ENCODE peak calls at places on chromosomes 11 and 22, in six cellular contexts. S is breast epithelium, M is heart left ventricle, W is ovary, R is spleen, Q is stomach. E is an unnamed sample. For H3K4me1, the result is how much of the 10 kb centered on the place peaks cover.

GRCh38 chr11:113487622-113488021 is 12.4 kb upstream of the DRD2 start:
- DNase-seq in W (no peak), R (no peak), M (no peak), Q (no peak), S (no peak), E (no peak)

GRCh38 chr11:20112291-20113146 is 47.8 kb downstream of the DBX1 start:
- DNase-seq in Q (peak), R (no peak), W (peak), M (peak), S (peak), E (peak)

GRCh38 chr11:116925050-116925449 is 87.6 kb upstream of the APOA1 start:
- DNase-seq in W (no peak), S (no peak), M (no peak), Q (no peak), R (peak), E (no peak)

GRCh38 chr22:44202261-44202789 is 21.6 kb downstream of the PARVG start:
- DNase-seq in S (no peak), R (no peak), W (no peak), M (no peak), Q (no peak), E (no peak)

GRCh38 chr11:109522116-109522755 is 100.2 kb downstream of the C11orf87 start:
- DNase-seq in R (no peak), Q (no peak), M (no peak), W (no peak), S (no peak), E (no peak)

GRCh38 chr11:89452780-89453179 is 38.4 kb downstream of the NOX4 start:
- DNase-seq in S (no peak), W (no peak), R (no peak), M (no peak), Q (no peak), E (no peak)

GRCh38 chr11:37712246-37712645 is 1114.2 kb upstream of the RAG2 start:
- DNase-seq in Q (no peak), W (no peak), M (no peak), R (no peak), S (no peak), E (no peak)

GRCh38 chr11:75597636-75598035 is 35.6 kb downstream of the SERPINH1 start:
- DNase-seq in Q (no peak), M (no peak), R (no peak), W (no peak), S (no peak), E (no peak)

GRCh38 chr11:62602141-62603071 is 741 bp upstream of the MTA2 start:
- DNase-seq in R (peak), W (peak), Q (peak), M (peak), S (peak), E (no peak)

GRCh38 chr11:75816561-75817239 is 1.7 kb downstream of the UVRAG start:
- DNase-seq in R (no peak), Q (no peak), M (no peak), S (no peak), W (no peak), E (no peak)

GRCh38 chr11:67572747-67573419 is 10.7 kb upstream of the GSTP1 start:
- DNase-seq in W (no peak), R (peak), S (peak), Q (peak), M (peak), E (no peak)

GRCh38 chr11:72954860-72955259 is 140.6 kb downstream of the ATG16L2 start:
- DNase-seq in Q (no peak), W (no peak), M (no peak), S (no peak), R (no peak), E (no peak)

GRCh38 chr11:111185259-111185658 is 60.3 kb upstream of the POU2AF2 start:
- DNase-seq in M (no peak), W (no peak), S (no peak), Q (no peak), R (no peak), E (no peak)

GRCh38 chr22:17767236-17768065 is 6.8 kb downstream of the BID start:
- DNase-seq in S (no peak), W (no peak), R (no peak), M (no peak), Q (no peak), E (no peak)

GRCh38 chr11:95599959-95600586 is 189.5 kb downstream of the FAM76B start:
- DNase-seq in S (no peak), R (no peak), M (no peak), W (no peak), Q (no peak), E (no peak)

GRCh38 chr11:45089251-45089650 is 57.2 kb upstream of the PRDM11 start:
- DNase-seq in M (peak), R (no peak), Q (peak), S (peak), W (peak), E (peak)

GRCh38 chr22:46446799-46447198 is 90.6 kb downstream of the CELSR1 start:
- DNase-seq in W (no peak), S (no peak), Q (no peak), M (no peak), R (no peak), E (no peak)

GRCh38 chr11:18706330-18707243 is 8.0 kb downstream of the TMEM86A start:
- DNase-seq in Q (peak), M (peak), R (peak), W (peak), S (peak), E (peak)
- TF ChIP-seq CTCF in Q (no peak), M (no peak), R (no peak), W (no peak), S (no peak), E (no peak)

DNA sequence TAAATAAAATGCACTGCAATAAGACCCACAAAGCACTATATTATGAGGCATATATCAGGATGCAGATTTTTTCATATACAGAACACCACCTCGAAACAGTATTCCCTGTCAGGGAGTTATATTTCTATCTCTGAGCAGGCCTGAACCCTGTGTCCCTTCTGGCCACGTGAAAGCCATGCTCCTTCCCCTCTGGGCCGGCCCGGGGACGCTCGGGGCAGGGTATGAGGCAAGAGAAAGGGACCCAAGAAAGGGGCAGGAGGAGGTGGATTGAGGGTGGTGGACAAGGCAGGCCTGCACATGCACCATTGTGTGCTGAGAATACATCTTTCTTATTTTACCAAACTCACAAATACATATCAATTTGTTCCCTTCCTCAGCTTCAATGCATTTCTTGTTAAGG is 259.9 kb downstream of the OPCML start:
- DNase-seq in S (no peak), Q (no peak), R (no peak), M (no peak), W (no peak), E (no peak)
- H3K27ac ChIP-seq in S (no peak), Q (no peak), R (no peak), M (no peak), W (no peak), E (no peak)

DNA sequence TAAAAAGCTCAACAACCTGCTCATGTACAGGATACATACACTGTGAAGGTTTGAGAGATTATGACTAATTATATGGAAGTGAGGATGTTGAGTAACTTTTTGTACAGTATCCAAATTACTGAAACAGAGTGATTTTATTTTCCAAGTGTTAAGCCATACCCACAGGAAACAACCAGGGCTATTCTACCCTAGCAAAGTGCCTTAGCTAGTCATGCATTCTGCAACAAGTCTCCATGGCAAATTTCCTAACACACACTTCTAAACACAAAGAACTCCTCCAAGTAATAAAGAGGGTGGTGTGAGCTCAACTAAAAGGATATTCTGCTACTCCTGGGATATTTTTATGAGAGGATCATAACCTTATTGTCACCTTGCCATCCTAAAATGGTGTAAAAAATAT is 4.4 kb downstream of the LGR4 start:
- DNase-seq in M (no peak), Q (no peak), S (no peak), W (no peak), R (no peak), E (no peak)
- H3K4me1 ChIP-seq in M (under half), Q (half or more), S (under half), W (under half), R (under half), E (under half)

GRCh38 chr11:134395002-134395401 is 17.0 kb downstream of the B3GAT1 start:
- DNase-seq in Q (no peak), S (no peak), R (no peak), M (no peak), W (no peak), E (no peak)

GRCh38 chr11:134391656-134392055 is 20.4 kb downstream of the B3GAT1 start:
- DNase-seq in Q (no peak), M (no peak), S (no peak), R (no peak), W (no peak), E (no peak)

GRCh38 chr11:134394311-134394710 is 17.7 kb downstream of the B3GAT1 start:
- DNase-seq in W (no peak), Q (no peak), S (no peak), R (no peak), M (no peak), E (no peak)

GRCh38 chr11:134392953-134393615 is 19.0 kb downstream of the B3GAT1 start:
- DNase-seq in Q (no peak), S (no peak), M (no peak), R (no peak), W (no peak), E (no peak)

DNA sequence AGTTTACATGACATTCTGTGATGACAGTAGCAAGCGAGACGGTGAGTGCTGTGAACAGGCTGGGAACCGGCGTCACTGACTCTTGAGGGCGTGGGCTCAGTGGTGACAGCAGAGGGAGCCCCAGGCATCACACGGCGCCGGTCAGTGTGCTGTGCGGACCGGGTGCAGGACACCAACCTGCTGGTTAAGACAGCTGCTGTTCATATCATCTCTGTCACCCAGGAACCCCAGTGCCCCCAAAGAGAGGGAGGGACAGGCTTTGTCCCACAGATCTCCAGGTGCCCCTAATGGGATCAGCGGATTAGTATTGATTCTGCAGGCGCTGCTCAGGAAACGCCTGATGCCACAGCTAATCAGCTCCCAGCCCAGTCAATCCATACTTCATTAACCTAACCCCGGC is 18.4 kb downstream of the B3GAT1 start:
- DNase-seq in Q (peak), M (no peak), R (no peak), W (no peak), S (no peak), E (no peak)
- TF ChIP-seq CTCF in Q (peak), M (no peak), R (no peak), W (no peak), S (no peak), E (no peak)

GRCh38 chr11:2381494-2382128 is 4.5 kb downstream of the CD81 start:
- DNase-seq in S (no peak), W (no peak), Q (no peak), M (no peak), R (peak), E (no peak)
- H3K27ac ChIP-seq in S (peak), W (peak), Q (peak), M (peak), R (peak), E (peak)

GRCh38 chr11:77069969-77070582 is 3.3 kb downstream of the CAPN5 start:
- DNase-seq in W (no peak), Q (peak), S (peak), R (no peak), M (no peak), E (no peak)

GRCh38 chr11:77069336-77069968 is 2.7 kb downstream of the CAPN5 start:
- DNase-seq in Q (no peak), M (no peak), R (no peak), W (no peak), S (peak), E (no peak)

GRCh38 chr11:77066229-77067023 is at the start of gene CAPN5:
- DNase-seq in M (peak), W (peak), Q (peak), S (peak), R (peak), E (peak)

GRCh38 chr11:77067776-77068460 is 1.1 kb downstream of the CAPN5 start:
- DNase-seq in W (peak), M (no peak), Q (no peak), R (no peak), S (peak), E (no peak)

GRCh38 chr11:77068461-77069335 is 1.9 kb downstream of the CAPN5 start:
- DNase-seq in S (peak), M (no peak), W (peak), R (no peak), Q (no peak), E (no peak)
- H3K4me1 ChIP-seq in S (under half), M (under half), W (under half), R (under half), Q (half or more), E (under half)

DNA sequence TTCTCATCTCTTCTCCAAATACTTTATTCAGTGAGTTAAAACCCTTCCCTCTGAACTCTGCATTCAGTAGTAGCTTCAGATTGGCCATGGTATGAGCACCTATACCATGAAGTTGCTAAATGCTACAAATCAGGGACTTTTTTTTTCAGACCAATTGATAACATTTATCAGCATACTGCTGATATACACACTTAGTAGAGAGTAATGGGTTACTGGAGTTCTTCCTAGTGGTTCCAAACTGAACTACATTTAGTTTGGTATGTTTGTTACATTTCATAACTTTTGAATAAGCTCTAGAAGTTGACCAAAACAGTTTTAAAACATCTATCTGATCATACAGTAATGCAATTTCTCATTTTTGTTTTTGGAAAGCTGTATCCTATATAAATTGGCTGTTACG is 104.7 kb downstream of the DCDC1 start:
- DNase-seq in Q (no peak), W (no peak), M (no peak), R (no peak), S (no peak), E (no peak)
- TF ChIP-seq CTCF in Q (no peak), W (no peak), M (no peak), R (no peak), S (no peak), E (no peak)

E was measured in thoracic aorta.